ENCODE peak calls at places on chromosomes 5 and 9, in five cellular contexts. One of them, this sample, is unnamed. For H3K36me3, the result is how much of the 10 kb centered on the place peaks cover.

GRCh38 chr9:38255599-38255998 is 136.9 kb upstream of the ALDH1B1 start:
- DNase-seq in MM.1S: no peak
- DNase-seq in HCT116: no peak
- DNase-seq in GM23338: no peak
- DNase-seq in CD8-positive, alpha-beta T cell: no peak
- DNase-seq in this sample: no peak

GRCh38 chr9:120710110-120710981 is 3.9 kb downstream of the MEGF9 start:
- DNase-seq in CD8-positive, alpha-beta T cell: peak
- DNase-seq in HCT116: peak
- DNase-seq in MM.1S: peak
- DNase-seq in GM23338: peak
- DNase-seq in this sample: no peak

GRCh38 chr5:171667341-171668096 is 118.1 kb upstream of the SMIM23 start:
- DNase-seq in GM23338: peak
- DNase-seq in CD8-positive, alpha-beta T cell: no peak
- DNase-seq in HCT116: no peak
- DNase-seq in MM.1S: no peak
- DNase-seq in this sample: no peak

GRCh38 chr9:104923740-104924139 is 4.2 kb downstream of the ABCA1 start:
- DNase-seq in GM23338: no peak
- DNase-seq in HCT116: no peak
- DNase-seq in CD8-positive, alpha-beta T cell: no peak
- DNase-seq in MM.1S: no peak
- DNase-seq in this sample: no peak

GRCh38 chr9:113184509-113184908 is 33.7 kb downstream of the SLC31A2 start:
- DNase-seq in HCT116: no peak
- DNase-seq in CD8-positive, alpha-beta T cell: no peak
- DNase-seq in GM23338: no peak
- DNase-seq in MM.1S: no peak
- DNase-seq in this sample: no peak

GRCh38 chr9:75083188-75083976 is 4.6 kb downstream of the NMRK1 start:
- DNase-seq in GM23338: peak
- DNase-seq in HCT116: no peak
- DNase-seq in MM.1S: no peak
- DNase-seq in CD8-positive, alpha-beta T cell: peak
- DNase-seq in this sample: no peak

GRCh38 chr9:20646656-20647055 is 24.4 kb upstream of the MLLT3 start:
- DNase-seq in GM23338: peak
- DNase-seq in HCT116: no peak
- DNase-seq in MM.1S: no peak
- DNase-seq in CD8-positive, alpha-beta T cell: no peak
- DNase-seq in this sample: no peak

GRCh38 chr9:129285382-129285781 is 107.3 kb upstream of the IER5L start:
- DNase-seq in CD8-positive, alpha-beta T cell: no peak
- DNase-seq in HCT116: no peak
- DNase-seq in GM23338: no peak
- DNase-seq in MM.1S: no peak
- DNase-seq in this sample: no peak

GRCh38 chr5:54186912-54187445 is 123.4 kb downstream of the ARL15 start:
- DNase-seq in HCT116: no peak
- DNase-seq in CD8-positive, alpha-beta T cell: no peak
- DNase-seq in GM23338: peak
- DNase-seq in MM.1S: no peak
- DNase-seq in this sample: no peak

GRCh38 chr5:151093476-151093889 is 12.6 kb upstream of the TNIP1 start:
- DNase-seq in GM23338: no peak
- DNase-seq in HCT116: no peak
- DNase-seq in CD8-positive, alpha-beta T cell: no peak
- DNase-seq in MM.1S: peak
- DNase-seq in this sample: no peak
- TF ChIP-seq CTCF in GM23338: no peak
- TF ChIP-seq CTCF in HCT116: no peak
- TF ChIP-seq CTCF in CD8-positive, alpha-beta T cell: no peak
- TF ChIP-seq CTCF in MM.1S: peak
- TF ChIP-seq CTCF in this sample: no peak

GRCh38 chr9:92657296-92658094 is 12.4 kb downstream of the IPPK start:
- DNase-seq in CD8-positive, alpha-beta T cell: no peak
- DNase-seq in GM23338: peak
- DNase-seq in HCT116: no peak
- DNase-seq in MM.1S: no peak
- DNase-seq in this sample: no peak

GRCh38 chr9:92655896-92656536 is 13.9 kb downstream of the IPPK start:
- DNase-seq in MM.1S: no peak
- DNase-seq in CD8-positive, alpha-beta T cell: no peak
- DNase-seq in HCT116: no peak
- DNase-seq in GM23338: no peak
- DNase-seq in this sample: no peak

GRCh38 chr9:92655366-92655765 is 14.6 kb downstream of the IPPK start:
- DNase-seq in GM23338: no peak
- DNase-seq in MM.1S: no peak
- DNase-seq in HCT116: no peak
- DNase-seq in CD8-positive, alpha-beta T cell: no peak
- DNase-seq in this sample: no peak

GRCh38 chr9:92658176-92658575 is 11.8 kb downstream of the IPPK start:
- DNase-seq in GM23338: no peak
- DNase-seq in HCT116: no peak
- DNase-seq in CD8-positive, alpha-beta T cell: no peak
- DNase-seq in MM.1S: no peak
- DNase-seq in this sample: no peak

DNA sequence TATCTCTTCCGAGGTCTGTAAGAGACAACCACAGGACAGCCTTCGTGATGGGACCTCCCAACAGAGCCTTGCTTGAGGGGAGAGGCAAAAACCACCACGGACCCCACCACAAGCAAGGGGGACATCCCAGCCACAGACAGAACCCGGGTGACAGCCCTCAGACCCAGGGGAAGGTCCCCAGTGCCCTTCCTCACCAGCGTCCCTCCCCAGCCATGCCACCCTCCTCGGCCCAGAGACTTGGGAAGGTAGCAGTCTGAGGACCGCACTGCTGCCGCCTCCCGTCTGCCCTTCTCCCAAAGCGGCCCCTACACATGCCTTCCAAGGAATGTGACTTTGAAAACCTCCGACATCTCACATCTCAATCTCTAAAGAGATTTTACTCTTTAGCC is 13.4 kb downstream of the IPPK start:
- DNase-seq in GM23338: no peak
- DNase-seq in CD8-positive, alpha-beta T cell: no peak
- DNase-seq in HCT116: no peak
- DNase-seq in MM.1S: no peak
- DNase-seq in this sample: no peak
- H3K36me3 ChIP-seq in GM23338: under half
- H3K36me3 ChIP-seq in CD8-positive, alpha-beta T cell: under half
- H3K36me3 ChIP-seq in HCT116: under half
- H3K36me3 ChIP-seq in MM.1S: under half
- H3K36me3 ChIP-seq in this sample: under half

GRCh38 chr5:141001466-141001853 is 35.2 kb downstream of the PCDHAC2 start:
- DNase-seq in GM23338: peak
- DNase-seq in HCT116: peak
- DNase-seq in MM.1S: no peak
- DNase-seq in CD8-positive, alpha-beta T cell: no peak
- DNase-seq in this sample: no peak
- H3K4me3 ChIP-seq in GM23338: peak
- H3K4me3 ChIP-seq in HCT116: peak
- H3K4me3 ChIP-seq in MM.1S: no peak
- H3K4me3 ChIP-seq in CD8-positive, alpha-beta T cell: no peak
- H3K4me3 ChIP-seq in this sample: no peak

GRCh38 chr5:180208435-180209081 is 453 bp downstream of the RASGEF1C start:
- DNase-seq in MM.1S: no peak
- DNase-seq in CD8-positive, alpha-beta T cell: no peak
- DNase-seq in GM23338: peak
- DNase-seq in HCT116: no peak
- DNase-seq in this sample: no peak
- TF ChIP-seq CTCF in MM.1S: no peak
- TF ChIP-seq CTCF in CD8-positive, alpha-beta T cell: no peak
- TF ChIP-seq CTCF in GM23338: peak
- TF ChIP-seq CTCF in HCT116: peak
- TF ChIP-seq CTCF in this sample: no peak

DNA sequence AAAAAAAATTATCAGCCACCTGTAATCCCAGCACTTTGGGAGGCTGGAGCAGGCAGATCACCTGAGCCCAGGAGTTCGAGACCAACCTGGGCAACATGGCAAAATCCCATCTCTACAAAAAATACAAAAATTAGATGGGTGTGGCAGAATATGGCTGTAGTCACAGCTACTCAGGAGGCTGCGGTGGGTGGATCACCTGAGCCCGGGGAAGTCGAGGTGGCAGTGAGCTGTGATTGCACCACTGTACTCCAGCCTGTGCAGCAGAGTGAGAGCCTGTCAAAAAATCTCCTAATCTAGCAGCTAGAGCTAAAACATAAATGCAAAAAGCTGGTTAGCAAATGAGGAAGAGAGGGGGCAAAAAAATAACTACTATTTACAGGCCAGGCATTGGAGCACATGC is 12.0 kb downstream of the PSMB7 start:
- DNase-seq in CD8-positive, alpha-beta T cell: no peak
- DNase-seq in MM.1S: no peak
- DNase-seq in HCT116: no peak
- DNase-seq in GM23338: no peak
- DNase-seq in this sample: no peak
- H3K36me3 ChIP-seq in CD8-positive, alpha-beta T cell: under half
- H3K36me3 ChIP-seq in MM.1S: under half
- H3K36me3 ChIP-seq in HCT116: half or more
- H3K36me3 ChIP-seq in GM23338: under half
- H3K36me3 ChIP-seq in this sample: half or more

GRCh38 chr5:119343042-119343441 is 12.8 kb upstream of the TNFAIP8 start:
- DNase-seq in MM.1S: no peak
- DNase-seq in CD8-positive, alpha-beta T cell: no peak
- DNase-seq in GM23338: no peak
- DNase-seq in HCT116: no peak
- DNase-seq in this sample: no peak
- H3K4me3 ChIP-seq in MM.1S: no peak
- H3K4me3 ChIP-seq in CD8-positive, alpha-beta T cell: no peak
- H3K4me3 ChIP-seq in GM23338: no peak
- H3K4me3 ChIP-seq in HCT116: no peak
- H3K4me3 ChIP-seq in this sample: no peak

GRCh38 chr5:164869325-164869724 is 1363.9 kb downstream of the MAT2B start:
- DNase-seq in GM23338: no peak
- DNase-seq in CD8-positive, alpha-beta T cell: no peak
- DNase-seq in MM.1S: peak
- DNase-seq in HCT116: no peak
- DNase-seq in this sample: no peak

GRCh38 chr5:164868761-164869160 is 1363.3 kb downstream of the MAT2B start:
- DNase-seq in CD8-positive, alpha-beta T cell: no peak
- DNase-seq in HCT116: no peak
- DNase-seq in GM23338: no peak
- DNase-seq in MM.1S: peak
- DNase-seq in this sample: no peak
- TF ChIP-seq CTCF in CD8-positive, alpha-beta T cell: no peak
- TF ChIP-seq CTCF in HCT116: no peak
- TF ChIP-seq CTCF in GM23338: no peak
- TF ChIP-seq CTCF in MM.1S: no peak
- TF ChIP-seq CTCF in this sample: no peak

GRCh38 chr9:131606896-131607567 is 61.7 kb downstream of the PRRT1B start:
- DNase-seq in GM23338: no peak
- DNase-seq in CD8-positive, alpha-beta T cell: no peak
- DNase-seq in MM.1S: no peak
- DNase-seq in HCT116: no peak
- DNase-seq in this sample: no peak
- H3K36me3 ChIP-seq in GM23338: under half
- H3K36me3 ChIP-seq in CD8-positive, alpha-beta T cell: under half
- H3K36me3 ChIP-seq in MM.1S: under half
- H3K36me3 ChIP-seq in HCT116: under half
- H3K36me3 ChIP-seq in this sample: under half

This sample was measured in esophagus squamous epithelium.